ENCODE peak calls at places on chromosomes 3 and 15, in six cellular contexts. One of them, this sample, is unnamed. For H3K4me1, the result is how much of the 10 kb centered on the place peaks cover.

GRCh38 chr15:47756872-47757271 is 39.6 kb downstream of the SEMA6D start:
- DNase-seq in HCT116: no peak
- DNase-seq in lower lobe of right lung: no peak
- DNase-seq in spleen: no peak
- DNase-seq in neural progenitor cell: no peak
- DNase-seq in OCI-LY7: no peak
- DNase-seq in this sample: peak

GRCh38 chr3:39707314-39707909 is 102.0 kb upstream of the MYRIP start:
- DNase-seq in HCT116: peak
- DNase-seq in lower lobe of right lung: no peak
- DNase-seq in spleen: no peak
- DNase-seq in neural progenitor cell: peak
- DNase-seq in OCI-LY7: peak
- DNase-seq in this sample: no peak

GRCh38 chr3:17782751-17783150 is 40.3 kb upstream of the TBC1D5 start:
- DNase-seq in HCT116: no peak
- DNase-seq in lower lobe of right lung: no peak
- DNase-seq in spleen: no peak
- DNase-seq in neural progenitor cell: no peak
- DNase-seq in OCI-LY7: peak
- DNase-seq in this sample: no peak

GRCh38 chr3:117074833-117075232 is 365.3 kb downstream of the TUSC7 start:
- DNase-seq in HCT116: no peak
- DNase-seq in lower lobe of right lung: no peak
- DNase-seq in spleen: no peak
- DNase-seq in neural progenitor cell: no peak
- DNase-seq in OCI-LY7: no peak
- DNase-seq in this sample: no peak

GRCh38 chr3:102512734-102513518 is 78.1 kb downstream of the ZPLD1 start:
- DNase-seq in HCT116: no peak
- DNase-seq in lower lobe of right lung: no peak
- DNase-seq in spleen: no peak
- DNase-seq in neural progenitor cell: no peak
- DNase-seq in OCI-LY7: no peak
- DNase-seq in this sample: no peak

GRCh38 chr3:190183121-190183520 is 62.4 kb upstream of the P3H2 start:
- DNase-seq in HCT116: no peak
- DNase-seq in lower lobe of right lung: no peak
- DNase-seq in spleen: no peak
- DNase-seq in neural progenitor cell: peak
- DNase-seq in OCI-LY7: no peak
- DNase-seq in this sample: no peak

GRCh38 chr15:36511594-36511993 is 67.8 kb upstream of the CDIN1 start:
- DNase-seq in HCT116: no peak
- DNase-seq in lower lobe of right lung: no peak
- DNase-seq in spleen: no peak
- DNase-seq in neural progenitor cell: no peak
- DNase-seq in OCI-LY7: no peak
- DNase-seq in this sample: no peak

GRCh38 chr15:66593219-66593780 is 27.5 kb upstream of the LCTL start:
- DNase-seq in HCT116: no peak
- DNase-seq in lower lobe of right lung: peak
- DNase-seq in spleen: no peak
- DNase-seq in neural progenitor cell: no peak
- DNase-seq in OCI-LY7: no peak
- DNase-seq in this sample: no peak

GRCh38 chr3:43879166-43879565 is 188.4 kb downstream of the ABHD5 start:
- DNase-seq in HCT116: peak
- DNase-seq in lower lobe of right lung: no peak
- DNase-seq in spleen: no peak
- DNase-seq in neural progenitor cell: peak
- DNase-seq in OCI-LY7: peak
- DNase-seq in this sample: no peak

GRCh38 chr3:115272036-115272824 is 125.1 kb upstream of the ZBTB20 start:
- DNase-seq in HCT116: no peak
- DNase-seq in lower lobe of right lung: no peak
- DNase-seq in spleen: no peak
- DNase-seq in neural progenitor cell: peak
- DNase-seq in OCI-LY7: no peak
- DNase-seq in this sample: no peak

GRCh38 chr3:107630779-107631178 is 108.0 kb downstream of the BBX start:
- DNase-seq in HCT116: no peak
- DNase-seq in lower lobe of right lung: no peak
- DNase-seq in spleen: no peak
- DNase-seq in neural progenitor cell: no peak
- DNase-seq in OCI-LY7: no peak
- DNase-seq in this sample: no peak

GRCh38 chr3:148643389-148643840 is 54.3 kb upstream of the AGTR1 start:
- DNase-seq in HCT116: no peak
- DNase-seq in lower lobe of right lung: no peak
- DNase-seq in spleen: no peak
- DNase-seq in neural progenitor cell: peak
- DNase-seq in OCI-LY7: no peak
- DNase-seq in this sample: no peak

GRCh38 chr3:46693897-46694235 is 387 bp upstream of the ALS2CL start:
- DNase-seq in HCT116: no peak
- DNase-seq in lower lobe of right lung: peak
- DNase-seq in spleen: peak
- DNase-seq in neural progenitor cell: no peak
- DNase-seq in OCI-LY7: no peak
- DNase-seq in this sample: no peak

GRCh38 chr3:185225523-185225922 is 28.3 kb downstream of the EHHADH start:
- DNase-seq in HCT116: no peak
- DNase-seq in lower lobe of right lung: no peak
- DNase-seq in spleen: no peak
- DNase-seq in neural progenitor cell: no peak
- DNase-seq in OCI-LY7: no peak
- DNase-seq in this sample: no peak

GRCh38 chr3:116770815-116771450 is 61.4 kb downstream of the TUSC7 start:
- DNase-seq in HCT116: peak
- DNase-seq in lower lobe of right lung: no peak
- DNase-seq in spleen: no peak
- DNase-seq in neural progenitor cell: peak
- DNase-seq in OCI-LY7: peak
- DNase-seq in this sample: no peak

GRCh38 chr3:22269827-22270226 is 518.8 kb upstream of the ZNF385D start:
- DNase-seq in HCT116: no peak
- DNase-seq in lower lobe of right lung: no peak
- DNase-seq in spleen: no peak
- DNase-seq in neural progenitor cell: no peak
- DNase-seq in OCI-LY7: no peak
- DNase-seq in this sample: no peak

GRCh38 chr3:14452676-14453367 is 50.4 kb downstream of the SLC6A6 start:
- DNase-seq in HCT116: peak
- DNase-seq in lower lobe of right lung: peak
- DNase-seq in spleen: peak
- DNase-seq in neural progenitor cell: no peak
- DNase-seq in OCI-LY7: no peak
- DNase-seq in this sample: peak

GRCh38 chr3:124731760-124732159 is 1.5 kb downstream of the UMPS start:
- DNase-seq in HCT116: no peak
- DNase-seq in lower lobe of right lung: no peak
- DNase-seq in spleen: no peak
- DNase-seq in neural progenitor cell: no peak
- DNase-seq in OCI-LY7: no peak
- DNase-seq in this sample: no peak

GRCh38 chr3:138186216-138186615 is 885 bp upstream of the ARMC8 start:
- DNase-seq in HCT116: peak
- DNase-seq in lower lobe of right lung: no peak
- DNase-seq in spleen: no peak
- DNase-seq in neural progenitor cell: peak
- DNase-seq in OCI-LY7: no peak
- DNase-seq in this sample: no peak

GRCh38 chr3:138406606-138407005 is 27.8 kb upstream of the ESYT3 start:
- DNase-seq in HCT116: no peak
- DNase-seq in lower lobe of right lung: no peak
- DNase-seq in spleen: no peak
- DNase-seq in neural progenitor cell: no peak
- DNase-seq in OCI-LY7: no peak
- DNase-seq in this sample: no peak

GRCh38 chr3:161293381-161293780 is 72.3 kb downstream of the NMD3 start:
- DNase-seq in HCT116: no peak
- DNase-seq in lower lobe of right lung: no peak
- DNase-seq in spleen: no peak
- DNase-seq in neural progenitor cell: no peak
- DNase-seq in OCI-LY7: no peak
- DNase-seq in this sample: no peak

GRCh38 chr3:37162501-37163245 is 11.7 kb downstream of the LRRFIP2 start:
- DNase-seq in HCT116: no peak
- DNase-seq in lower lobe of right lung: no peak
- DNase-seq in spleen: no peak
- DNase-seq in neural progenitor cell: no peak
- DNase-seq in OCI-LY7: no peak
- DNase-seq in this sample: no peak

GRCh38 chr15:96768435-96768789 is 437.9 kb downstream of the NR2F2 start:
- DNase-seq in HCT116: no peak
- DNase-seq in lower lobe of right lung: no peak
- DNase-seq in spleen: no peak
- DNase-seq in neural progenitor cell: no peak
- DNase-seq in OCI-LY7: no peak
- DNase-seq in this sample: no peak

GRCh38 chr15:74318376-74319137 is 48.9 kb downstream of the CYP11A1 start:
- DNase-seq in HCT116: no peak
- DNase-seq in lower lobe of right lung: no peak
- DNase-seq in spleen: no peak
- DNase-seq in neural progenitor cell: no peak
- DNase-seq in OCI-LY7: no peak
- DNase-seq in this sample: no peak
- H3K4me3 ChIP-seq in HCT116: no peak
- H3K4me3 ChIP-seq in lower lobe of right lung: no peak
- H3K4me3 ChIP-seq in spleen: no peak
- H3K4me3 ChIP-seq in neural progenitor cell: no peak
- H3K4me3 ChIP-seq in OCI-LY7: no peak
- H3K4me3 ChIP-seq in this sample: no peak

DNA sequence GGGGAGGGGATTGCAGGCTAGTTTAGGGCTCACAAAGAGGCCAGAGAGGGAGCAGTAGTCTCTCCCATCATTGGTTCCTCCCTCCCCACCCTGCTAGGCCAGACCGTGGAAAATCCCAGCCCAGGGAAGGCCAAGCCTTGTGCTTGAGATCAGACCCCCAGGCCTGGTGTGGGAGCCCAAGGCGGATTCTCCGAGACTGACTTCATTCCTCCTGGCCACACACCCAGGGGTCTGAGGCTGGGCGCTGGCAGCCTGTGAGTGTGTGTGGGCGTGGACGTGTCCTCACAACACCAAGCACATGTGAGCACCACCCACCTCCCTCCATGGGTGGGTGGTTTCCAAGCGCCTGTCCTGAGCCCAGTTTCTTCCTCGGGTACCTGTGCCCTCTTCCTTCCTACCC is 4.1 kb downstream of the LOXL1 start:
- DNase-seq in HCT116: no peak
- DNase-seq in lower lobe of right lung: peak
- DNase-seq in spleen: peak
- DNase-seq in neural progenitor cell: no peak
- DNase-seq in OCI-LY7: no peak
- DNase-seq in this sample: peak
- H3K4me1 ChIP-seq in HCT116: under half
- H3K4me1 ChIP-seq in lower lobe of right lung: under half
- H3K4me1 ChIP-seq in spleen: under half
- H3K4me1 ChIP-seq in neural progenitor cell: under half
- H3K4me1 ChIP-seq in OCI-LY7: under half
- H3K4me1 ChIP-seq in this sample: under half

GRCh38 chr3:58664611-58665010 is 2.0 kb downstream of the FAM3D start:
- DNase-seq in HCT116: no peak
- DNase-seq in lower lobe of right lung: no peak
- DNase-seq in spleen: no peak
- DNase-seq in neural progenitor cell: no peak
- DNase-seq in OCI-LY7: no peak
- DNase-seq in this sample: no peak

GRCh38 chr3:58666683-58667082 is at the start of gene FAM3D:
- DNase-seq in HCT116: no peak
- DNase-seq in lower lobe of right lung: no peak
- DNase-seq in spleen: no peak
- DNase-seq in neural progenitor cell: no peak
- DNase-seq in OCI-LY7: no peak
- DNase-seq in this sample: no peak

GRCh38 chr3:58667229-58667628 is 655 bp upstream of the FAM3D start:
- DNase-seq in HCT116: no peak
- DNase-seq in lower lobe of right lung: no peak
- DNase-seq in spleen: no peak
- DNase-seq in neural progenitor cell: no peak
- DNase-seq in OCI-LY7: no peak
- DNase-seq in this sample: no peak

GRCh38 chr3:58667704-58668103 is 1.1 kb upstream of the FAM3D start:
- DNase-seq in HCT116: no peak
- DNase-seq in lower lobe of right lung: no peak
- DNase-seq in spleen: no peak
- DNase-seq in neural progenitor cell: no peak
- DNase-seq in OCI-LY7: no peak
- DNase-seq in this sample: no peak

DNA sequence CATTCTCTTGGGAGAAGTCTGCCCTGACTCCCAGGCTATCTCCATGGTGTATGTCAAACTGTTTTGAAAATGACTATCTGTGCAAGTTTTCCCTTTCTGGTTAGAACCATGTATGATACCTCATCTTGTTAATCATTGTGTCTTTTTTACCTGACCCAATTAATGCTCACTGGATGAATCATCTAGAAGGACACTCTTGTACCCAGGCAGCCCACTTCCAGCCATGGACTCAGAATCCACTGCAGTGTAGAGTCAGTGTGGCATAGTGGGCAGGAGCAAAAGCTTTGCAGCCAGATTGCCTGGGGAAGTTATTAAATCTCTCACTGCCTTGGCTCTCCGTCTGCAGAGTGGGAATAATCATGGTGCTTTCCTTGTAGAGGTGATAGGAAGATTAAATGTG is 1.2 kb downstream of the FAM3D start:
- DNase-seq in HCT116: no peak
- DNase-seq in lower lobe of right lung: no peak
- DNase-seq in spleen: no peak
- DNase-seq in neural progenitor cell: no peak
- DNase-seq in OCI-LY7: no peak
- DNase-seq in this sample: no peak
- H3K4me3 ChIP-seq in HCT116: no peak
- H3K4me3 ChIP-seq in lower lobe of right lung: no peak
- H3K4me3 ChIP-seq in spleen: no peak
- H3K4me3 ChIP-seq in neural progenitor cell: no peak
- H3K4me3 ChIP-seq in OCI-LY7: no peak
- H3K4me3 ChIP-seq in this sample: no peak

DNA sequence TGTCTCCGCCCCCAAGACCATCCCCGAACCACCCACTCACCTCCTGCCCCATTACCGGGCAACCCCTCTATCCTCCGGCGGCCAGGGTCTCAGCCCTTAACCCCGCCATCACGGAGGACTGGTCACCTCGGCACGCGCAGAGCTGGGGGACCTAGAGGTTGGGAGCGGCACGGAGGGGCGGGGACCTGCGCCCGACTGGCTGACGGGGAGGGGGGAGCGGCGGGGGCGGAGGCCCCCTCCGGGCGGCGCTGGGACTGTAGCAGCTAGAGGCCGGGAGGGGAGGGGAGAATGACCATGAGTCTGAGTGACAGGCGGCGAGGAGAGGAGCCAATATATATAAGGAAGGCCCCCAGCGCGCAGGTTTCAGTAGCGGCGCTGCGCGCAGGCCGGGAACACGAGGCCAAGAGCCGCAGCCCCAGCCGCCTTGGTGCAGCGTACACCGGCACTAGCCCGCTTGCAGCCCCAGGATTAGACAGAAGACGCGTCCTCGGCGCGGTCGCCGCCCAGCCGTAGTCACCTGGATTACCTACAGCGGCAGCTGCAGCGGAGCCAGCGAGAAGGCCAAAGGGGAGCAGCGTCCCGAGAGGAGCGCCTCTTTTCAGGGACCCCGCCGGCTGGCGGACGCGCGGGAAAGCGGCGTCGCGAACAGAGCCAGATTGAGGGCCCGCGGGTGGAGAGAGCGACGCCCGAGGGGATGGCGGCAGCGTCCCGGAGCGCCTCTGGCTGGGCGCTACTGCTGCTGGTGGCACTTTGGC is at the start of gene DLL4:
- DNase-seq in HCT116: peak
- DNase-seq in lower lobe of right lung: peak
- DNase-seq in spleen: peak
- DNase-seq in neural progenitor cell: peak
- DNase-seq in OCI-LY7: no peak
- DNase-seq in this sample: peak
- H3K4me1 ChIP-seq in HCT116: under half
- H3K4me1 ChIP-seq in lower lobe of right lung: half or more
- H3K4me1 ChIP-seq in spleen: half or more
- H3K4me1 ChIP-seq in neural progenitor cell: half or more
- H3K4me1 ChIP-seq in OCI-LY7: under half
- H3K4me1 ChIP-seq in this sample: half or more